ENCODE peak calls at places on chromosomes 7 and 10, in ten cellular contexts. D is right lobe of liver; Q is GM23248; U is upper lobe of right lung; O is mesendoderm; Y is CD4-positive, alpha-beta memory T cell; X is IMR-90; C is heart left ventricle; B is psoas muscle; F is heart right ventricle. G is an unnamed sample.

GRCh38 chr7:40697653-40698052 is 562.8 kb downstream of the SUGCT start:
- DNase-seq in D (no peak), Q (no peak), U (no peak), O (no peak), Y (no peak), X (no peak), C (no peak), B (no peak), F (no peak), G (no peak)

GRCh38 chr10:103967433-103968142 is 648 bp downstream of the SLK start:
- DNase-seq in D (no peak), Q (peak; percentile 82), U (no peak), O (peak; percentile 37), Y (peak; percentile 20), X (no peak), C (peak; percentile 32), B (no peak), F (no peak), G (no peak)

GRCh38 chr7:37149019-37149814 is 299.4 kb downstream of the ELMO1 start:
- DNase-seq in D (no peak), Q (no peak), U (no peak), O (peak; percentile 7), Y (no peak), X (no peak), C (no peak), B (no peak), F (no peak), G (no peak)

GRCh38 chr10:73131295-73131694 is 21.0 kb downstream of the NUDT13 start:
- DNase-seq in D (no peak), Q (peak; percentile 58), U (no peak), O (no peak), Y (no peak), X (peak; percentile 4), C (no peak), B (no peak), F (no peak), G (no peak)

GRCh38 chr10:127881262-127881661 is 11.5 kb downstream of the CLRN3 start:
- DNase-seq in D (no peak), Q (no peak), U (no peak), O (no peak), Y (no peak), X (no peak), C (no peak), B (no peak), F (no peak), G (no peak)

GRCh38 chr7:832292-832967 is at the start of gene SUN1:
- DNase-seq in D (peak; percentile 39), Q (peak; percentile 79), U (no peak), O (peak; percentile 86), Y (peak; percentile 71), X (peak; percentile 88), C (no peak), B (no peak), F (no peak), G (peak; percentile 86)

GRCh38 chr10:4567637-4568036 is 258.4 kb upstream of the AKR1E2 start:
- DNase-seq in D (no peak), Q (no peak), U (no peak), O (no peak), Y (no peak), X (no peak), C (no peak), B (no peak), F (no peak), G (no peak)

GRCh38 chr7:29989257-29989995 is at the start of gene SCRN1:
- DNase-seq in D (peak; percentile 61), Q (peak; percentile 65), U (peak; percentile 81), O (peak; percentile 63), Y (peak; percentile 9), X (peak; percentile 13), C (peak; percentile 42), B (peak; percentile 49), F (peak; percentile 42), G (no peak)

GRCh38 chr7:31699050-31699449 is 12.0 kb downstream of the PPP1R17 start:
- DNase-seq in D (no peak), Q (no peak), U (no peak), O (no peak), Y (no peak), X (no peak), C (no peak), B (no peak), F (no peak), G (no peak)
- H3K4me3 ChIP-seq in D (no peak overlapping the region), Q (no peak overlapping the region), U (no peak overlapping the region), O (no peak overlapping the region), Y (no peak overlapping the region), X (no peak overlapping the region), C (no peak overlapping the region), B (no peak overlapping the region), F (no peak overlapping the region), G (no peak overlapping the region)

GRCh38 chr7:129926618-129927017 is 26.1 kb downstream of the UBE2H start:
- DNase-seq in D (no peak), Q (no peak), U (no peak), O (no peak), Y (no peak), X (no peak), C (no peak), B (no peak), F (no peak), G (no peak)

GRCh38 chr7:129923709-129924108 is 29.1 kb downstream of the UBE2H start:
- DNase-seq in D (no peak), Q (peak; percentile 94), U (no peak), O (no peak), Y (no peak), X (peak; percentile 91), C (no peak), B (no peak), F (no peak), G (peak; percentile 85)

GRCh38 chr7:129924602-129925001 is 28.2 kb downstream of the UBE2H start:
- DNase-seq in D (no peak), Q (no peak), U (no peak), O (no peak), Y (no peak), X (no peak), C (no peak), B (no peak), F (no peak), G (no peak)

GRCh38 chr7:129925416-129926002 is 27.3 kb downstream of the UBE2H start:
- DNase-seq in D (no peak), Q (peak; percentile 77), U (no peak), O (no peak), Y (no peak), X (peak; percentile 62), C (peak; percentile 32), B (no peak), F (no peak), G (peak; percentile 40)
- H3K27ac ChIP-seq in D (no peak overlapping the region), Q (peak overlapping the region; percentile 74), U (no peak overlapping the region), O (no peak overlapping the region), Y (no peak overlapping the region), X (no peak overlapping the region), C (peak overlapping the region; percentile 39), B (peak overlapping the region; percentile 64), F (peak overlapping the region; percentile 15), G (no peak overlapping the region)

DNA sequence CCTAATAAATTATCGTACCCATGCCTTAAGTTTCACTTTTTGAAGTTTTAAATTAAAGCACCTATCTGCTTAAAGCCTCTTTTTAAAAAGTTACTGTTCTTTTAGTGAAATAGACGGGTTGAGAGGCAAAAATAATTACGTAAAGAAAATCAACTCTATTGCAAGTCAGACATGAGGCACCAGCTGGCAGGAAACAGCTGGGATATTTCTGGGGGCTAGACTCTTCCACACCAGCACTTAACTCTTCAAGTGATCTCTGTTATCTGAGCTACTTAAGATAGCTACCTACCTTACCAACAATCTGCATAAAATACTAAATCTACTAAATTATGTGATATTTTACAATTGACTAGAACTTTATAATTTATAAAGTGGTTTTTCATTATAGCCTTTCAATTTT is 35.8 kb downstream of the GBF1 start:
- DNase-seq in D (no peak), Q (peak; percentile 16), U (no peak), O (peak; percentile 28), Y (no peak), X (peak; percentile 42), C (no peak), B (no peak), F (no peak), G (no peak)
- H3K4me3 ChIP-seq in D (no peak overlapping the region), Q (peak overlapping the region; percentile 50), U (peak overlapping the region; percentile 20), O (no peak overlapping the region), Y (no peak overlapping the region), X (no peak overlapping the region), C (no peak overlapping the region), B (peak overlapping the region; percentile 56), F (no peak overlapping the region), G (no peak overlapping the region)

GRCh38 chr10:69334258-69335062 is 56.2 kb downstream of the HK1 start:
- DNase-seq in D (no peak), Q (no peak), U (no peak), O (peak; percentile 92), Y (no peak), X (no peak), C (no peak), B (no peak), F (no peak), G (no peak)
- H3K27ac ChIP-seq in D (peak overlapping the region; percentile 37), Q (no peak overlapping the region), U (peak overlapping the region; percentile 68), O (peak overlapping the region; percentile 61), Y (peak overlapping the region; percentile 38), X (no peak overlapping the region), C (peak overlapping the region; percentile 86), B (peak overlapping the region; percentile 93), F (peak overlapping the region; percentile 88), G (peak overlapping the region; percentile 38)

GRCh38 chr7:128867842-128868623 is 5.4 kb downstream of the ATP6V1F start:
- DNase-seq in D (no peak), Q (no peak), U (no peak), O (peak; percentile 65), Y (no peak), X (peak; percentile 51), C (no peak), B (no peak), F (no peak), G (peak; percentile 28)
- H3K4me3 ChIP-seq in D (no peak overlapping the region), Q (no peak overlapping the region), U (no peak overlapping the region), O (no peak overlapping the region), Y (no peak overlapping the region), X (no peak overlapping the region), C (no peak overlapping the region), B (peak overlapping the region; percentile 73), F (no peak overlapping the region), G (no peak overlapping the region)

GRCh38 chr7:130930710-130931109 is 196.7 kb upstream of the KLF14 start:
- DNase-seq in D (no peak), Q (no peak), U (no peak), O (no peak), Y (no peak), X (no peak), C (no peak), B (no peak), F (no peak), G (no peak)
- H3K27ac ChIP-seq in D (peak overlapping the region; percentile 44), Q (peak overlapping the region; percentile 15), U (peak overlapping the region; percentile 12), O (no peak overlapping the region), Y (peak overlapping the region; percentile 45), X (peak overlapping the region; percentile 34), C (no peak overlapping the region), B (peak overlapping the region; percentile 94), F (peak overlapping the region; percentile 81), G (no peak overlapping the region)

G was measured in brain microvascular endothelial cell.